ENCODE peak calls at places on chromosomes 11 and 22, in five cellular contexts. D is Peyer's patch; G is CD4-positive, alpha-beta T cell; H is progenitor cell of endocrine pancreas; U is fibroblast of villous mesenchyme. X is an unnamed sample.
A peak's percentile ranks its signal among the peaks of the same experiment; 100 is the strongest.

GRCh38 chr22:42433754-42434153 is 1.6 kb upstream of the NFAM1 start:
- DNase-seq in D (no peak), H (no peak), G (no peak), U (no peak), X (no peak)

GRCh38 chr11:86703992-86704391 is 31.6 kb upstream of the ME3 start:
- DNase-seq in H (no peak), G (no peak), D (no peak), U (no peak), X (no peak)

GRCh38 chr11:67337257-67337656 is 16.1 kb downstream of the POLD4 start:
- DNase-seq in H (no peak), G (no peak), U (no peak), D (no peak), X (no peak)

GRCh38 chr11:126477526-126478275 is 122.2 kb downstream of the ST3GAL4 start:
- DNase-seq in G (no peak), D (no peak), H (no peak), U (no peak), X (no peak)

GRCh38 chr11:69698362-69698761 is 5.5 kb downstream of the FGF19 start:
- DNase-seq in D (no peak), H (no peak), G (no peak), U (no peak), X (no peak)

GRCh38 chr22:49296561-49296960 is 531.1 kb downstream of the BRD1 start:
- DNase-seq in H (peak; percentile 2), G (no peak), U (no peak), D (no peak), X (no peak)

GRCh38 chr11:18229501-18229900 is 7.1 kb downstream of the SAA4 start:
- DNase-seq in H (no peak), D (no peak), G (no peak), U (no peak), X (no peak)

GRCh38 chr22:43470218-43470617 is 58.4 kb downstream of the MPPED1 start:
- DNase-seq in H (no peak), D (no peak), U (no peak), G (no peak), X (no peak)

GRCh38 chr11:122656631-122657101 is 1.1 kb downstream of the UBASH3B start:
- DNase-seq in H (peak; percentile 22), G (peak; percentile 12), D (peak; percentile 61), U (no peak), X (no peak)

GRCh38 chr11:96023311-96023710 is 99.4 kb upstream of the MTMR2 start:
- DNase-seq in G (no peak), U (no peak), H (no peak), D (no peak), X (no peak)

GRCh38 chr22:17772963-17773605 is 1.2 kb downstream of the BID start:
- DNase-seq in U (no peak), G (no peak), D (no peak), H (no peak), X (no peak)

GRCh38 chr11:83120328-83120727 is 36.6 kb upstream of the PCF11 start:
- DNase-seq in U (no peak), G (no peak), D (no peak), H (no peak), X (no peak)

GRCh38 chr11:64898076-64898445 is 18.9 kb downstream of the ATG2A start:
- DNase-seq in U (no peak), D (no peak), G (no peak), H (no peak), X (no peak)

GRCh38 chr22:36493690-36494110 is 12.3 kb upstream of the TXN2 start:
- DNase-seq in G (no peak), U (no peak), H (no peak), D (peak; percentile 77), X (no peak)

GRCh38 chr11:129852125-129852740 is 36.6 kb downstream of the TMEM45B start:
- DNase-seq in D (no peak), U (peak; percentile 87), G (no peak), H (no peak), X (no peak)

GRCh38 chr11:116117326-116118137 is 613.3 kb upstream of the CADM1 start:
- DNase-seq in U (no peak), G (no peak), H (no peak), D (no peak), X (no peak)

GRCh38 chr11:14065153-14065552 is 102.6 kb downstream of the SPON1 start:
- DNase-seq in H (no peak), U (no peak), D (peak; percentile 70), G (no peak), X (no peak)

GRCh38 chr22:18130699-18131429 is 19.1 kb upstream of the USP18 start:
- DNase-seq in D (no peak), G (no peak), U (no peak), H (no peak), X (no peak)

GRCh38 chr22:22195265-22196017 is 49.1 kb upstream of the VPREB1 start:
- DNase-seq in G (peak; percentile 77), H (peak; percentile 94), U (peak; percentile 60), D (peak; percentile 94), X (peak; percentile 65)

GRCh38 chr11:35192347-35192746 is 53.4 kb downstream of the CD44 start:
- DNase-seq in G (no peak), D (peak; percentile 69), U (peak; percentile 70), H (no peak), X (no peak)

GRCh38 chr22:22887621-22888503 is at the start of gene IGLL5:
- DNase-seq in G (no peak), D (no peak), U (no peak), H (no peak), X (no peak)

GRCh38 chr11:100203789-100204188 is 483.3 kb upstream of the ARHGAP42 start:
- DNase-seq in U (no peak), G (no peak), H (no peak), D (no peak), X (no peak)

GRCh38 chr11:1414650-1415049 is 24.9 kb downstream of the BRSK2 start:
- DNase-seq in D (no peak), H (no peak), G (no peak), U (no peak), X (no peak)

GRCh38 chr11:77003954-77004353 is 30.2 kb upstream of the B3GNT6 start:
- DNase-seq in G (no peak), H (no peak), U (no peak), D (no peak), X (no peak)

GRCh38 chr22:23431337-23432072 is 148.6 kb downstream of the IGLL1 start:
- DNase-seq in D (no peak), G (no peak), U (no peak), H (no peak), X (no peak)

GRCh38 chr11:68333176-68333575 is 20.8 kb downstream of the LRP5 start:
- DNase-seq in D (no peak), H (no peak), U (no peak), G (no peak), X (no peak)

GRCh38 chr11:63764201-63764711 is 4.3 kb downstream of the ZFTA start:
- DNase-seq in D (no peak), G (no peak), H (no peak), U (no peak), X (no peak)

GRCh38 chr11:71135112-71135511 is 117.3 kb downstream of the SHANK2 start:
- DNase-seq in H (no peak), U (no peak), D (no peak), G (no peak), X (no peak)

DNA sequence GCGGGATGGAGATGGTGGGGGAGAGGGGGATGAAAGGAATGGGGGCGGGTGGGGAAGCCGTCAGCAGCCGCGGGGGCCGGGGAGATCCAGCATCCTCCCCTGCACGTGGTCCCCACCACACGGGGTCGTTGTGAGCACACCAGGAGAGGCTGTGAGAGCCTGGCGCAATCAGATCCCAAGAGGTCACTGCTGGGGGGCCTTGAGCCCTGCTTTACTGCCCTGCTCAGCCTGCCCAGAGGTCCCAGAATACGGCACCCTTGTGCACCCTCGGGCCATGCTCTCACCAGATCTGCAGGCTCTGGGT is 7.4 kb downstream of the CABP7 start:
- DNase-seq in H (no peak), G (no peak), U (peak; percentile 35), D (no peak), X (no peak)
- TF ChIP-seq CTCF in H (peak; percentile 56), G (no peak), U (peak; percentile 44), D (no peak), X (no peak)

GRCh38 chr11:7520981-7521487 is 7.2 kb downstream of the PPFIBP2 start:
- DNase-seq in U (no peak), D (no peak), H (no peak), G (no peak), X (no peak)

GRCh38 chr11:7522106-7522505 is 8.3 kb downstream of the PPFIBP2 start:
- DNase-seq in D (peak; percentile 17), G (no peak), H (no peak), U (no peak), X (no peak)

GRCh38 chr11:7520011-7520942 is 6.5 kb downstream of the PPFIBP2 start:
- DNase-seq in D (no peak), H (no peak), G (no peak), U (peak; percentile 31), X (no peak)

GRCh38 chr11:7516488-7516887 is 2.7 kb downstream of the PPFIBP2 start:
- DNase-seq in G (peak; percentile 6), U (no peak), H (no peak), D (peak; percentile 55), X (no peak)

DNA sequence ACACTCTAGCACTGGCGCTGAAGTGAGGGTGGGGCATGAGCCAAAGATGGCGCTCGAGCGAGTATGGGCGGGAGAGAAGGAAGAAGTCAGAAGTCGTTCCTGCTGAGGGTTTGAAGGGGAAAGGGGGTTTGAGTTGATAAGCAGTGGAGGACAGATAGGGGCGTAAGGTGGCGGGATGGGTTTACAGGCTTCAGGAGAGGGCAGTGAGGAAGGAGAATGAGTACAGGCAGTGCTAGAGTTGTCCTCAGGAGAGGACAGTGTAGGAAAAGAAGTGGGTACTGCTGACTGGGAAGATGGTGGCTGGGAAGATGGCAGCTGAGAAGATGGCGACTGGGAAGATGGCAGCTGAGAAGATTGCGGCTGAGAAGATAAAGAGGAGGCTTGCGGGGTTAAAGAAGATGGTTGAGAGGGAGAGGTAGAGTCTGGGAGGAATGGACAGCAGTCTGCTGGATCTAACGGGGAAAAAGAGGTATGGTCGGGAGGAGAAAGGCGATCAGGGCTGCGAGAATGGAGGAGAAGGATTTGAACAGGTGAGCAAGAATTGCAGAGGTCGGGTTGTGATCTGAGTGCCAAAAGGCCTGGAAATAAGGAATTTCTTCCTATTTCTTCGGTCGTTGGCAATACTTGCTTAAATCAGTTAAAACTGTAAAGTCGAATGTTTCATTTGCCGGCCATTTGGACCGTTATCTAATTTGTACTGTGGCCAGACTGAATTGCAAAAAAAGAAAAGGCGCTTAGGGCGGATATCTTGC is 5.2 kb downstream of the PPFIBP2 start:
- DNase-seq in U (no peak), D (peak; percentile 34), G (no peak), H (no peak), X (no peak)
- TF ChIP-seq CTCF in U (no peak), D (no peak), G (no peak), H (no peak), X (no peak)

DNA sequence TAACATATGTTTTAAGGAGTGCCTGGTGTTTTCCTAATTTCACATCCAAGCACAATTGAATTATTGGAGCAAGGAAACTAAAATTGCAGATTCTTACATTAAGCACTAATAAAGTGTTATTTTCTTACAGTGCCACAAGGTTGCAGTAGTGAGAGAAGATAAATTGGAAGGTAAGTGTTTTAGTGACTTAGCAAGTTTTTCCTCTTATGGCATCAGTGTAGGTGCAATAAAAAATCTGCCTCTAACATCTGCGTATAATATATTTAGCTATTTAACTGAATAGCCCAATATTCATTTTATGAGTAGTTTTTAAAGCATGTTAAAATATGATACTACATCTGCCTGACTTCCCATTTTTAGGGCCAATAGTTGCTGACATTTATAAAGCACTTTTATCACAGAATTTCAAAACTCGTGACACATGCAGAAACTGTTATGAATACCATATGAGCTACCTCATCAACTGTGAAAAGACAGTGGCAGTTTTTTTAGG is 19.0 kb downstream of the POLD3 start:
- DNase-seq in D (no peak), U (peak; percentile 91), H (no peak), G (no peak), X (no peak)
- TF ChIP-seq CTCF in D (peak; percentile 69), U (peak; percentile 63), H (peak; percentile 53), G (no peak), X (no peak)

GRCh38 chr11:45485070-45485716 is 180.2 kb downstream of the CHST1 start:
- DNase-seq in D (no peak), G (no peak), U (no peak), H (no peak), X (no peak)
- TF ChIP-seq CTCF in D (no peak), G (no peak), U (no peak), H (peak; percentile 31), X (no peak)

X was measured in natural killer cell.